ENCODE peak calls at places on chromosomes 3 and 15, in seven cellular contexts. X is H9, T is pancreas, G is ascending aorta, Y is suprapubic skin, H is psoas muscle, N is neural progenitor cell. C is an unnamed sample. For H3K9me3, the result is how much of the 10 kb centered on the place peaks cover.

GRCh38 chr3:48187579-48188265 is 495 bp downstream of the CDC25A start:
- DNase-seq in X (peak), T (peak), G (peak), Y (no peak), H (no peak), N (no peak), C (no peak)

GRCh38 chr3:195809796-195810454 is 1.8 kb downstream of the MUC4 start:
- DNase-seq in X (no peak), T (no peak), G (no peak), Y (no peak), H (no peak), N (no peak), C (peak)

GRCh38 chr15:29103825-29104565 is 165.6 kb downstream of the NSMCE3 start:
- DNase-seq in X (peak), T (peak), G (peak), Y (no peak), H (peak), N (peak), C (peak)

GRCh38 chr3:159486580-159486979 is 502.1 kb upstream of the IL12A start:
- DNase-seq in X (peak), T (no peak), G (no peak), Y (no peak), H (no peak), N (peak), C (no peak)

GRCh38 chr3:8629151-8630021 is 15.2 kb downstream of the SSUH2 start:
- DNase-seq in X (no peak), T (no peak), G (peak), Y (peak), H (peak), N (no peak), C (peak)

GRCh38 chr15:101269479-101270223 is 7.6 kb downstream of the SELENOS start:
- DNase-seq in X (peak), T (no peak), G (no peak), Y (no peak), H (no peak), N (peak), C (no peak)

GRCh38 chr15:31254431-31255175 is 72.0 kb upstream of the KLF13 start:
- DNase-seq in X (no peak), T (no peak), G (no peak), Y (no peak), H (no peak), N (no peak), C (no peak)

GRCh38 chr3:143571548-143571947 is 276.7 kb downstream of the SLC9A9 start:
- DNase-seq in X (no peak), T (no peak), G (no peak), Y (no peak), H (no peak), N (no peak), C (no peak)

GRCh38 chr3:107421170-107421792 is 44.0 kb downstream of the CCDC54 start:
- DNase-seq in X (no peak), T (no peak), G (no peak), Y (no peak), H (no peak), N (peak), C (no peak)

GRCh38 chr3:49029563-49029884 is 326 bp upstream of the IMPDH2 start:
- DNase-seq in X (no peak), T (no peak), G (no peak), Y (no peak), H (no peak), N (no peak), C (no peak)

GRCh38 chr15:29859981-29860745 is 37.9 kb upstream of the TJP1 start:
- DNase-seq in X (no peak), T (no peak), G (no peak), Y (no peak), H (no peak), N (no peak), C (no peak)

GRCh38 chr15:58748787-58749531 is 548 bp downstream of the ADAM10 start:
- DNase-seq in X (peak), T (peak), G (peak), Y (peak), H (peak), N (peak), C (peak)

GRCh38 chr15:75043509-75044257 is 20.3 kb downstream of the PPCDC start:
- DNase-seq in X (no peak), T (peak), G (peak), Y (peak), H (peak), N (no peak), C (peak)

GRCh38 chr3:32238816-32239637 is 547 bp downstream of the CMTM8 start:
- DNase-seq in X (peak), T (peak), G (peak), Y (no peak), H (peak), N (no peak), C (no peak)

GRCh38 chr3:22714758-22715157 is 488.4 kb upstream of the UBE2E2 start:
- DNase-seq in X (no peak), T (no peak), G (no peak), Y (no peak), H (no peak), N (peak), C (no peak)

GRCh38 chr3:149593416-149594160 is 64.2 kb downstream of the WWTR1 start:
- DNase-seq in X (no peak), T (no peak), G (no peak), Y (no peak), H (no peak), N (peak), C (no peak)

GRCh38 chr3:126419151-126419703 is 24.5 kb downstream of the CFAP100 start:
- DNase-seq in X (no peak), T (no peak), G (peak), Y (no peak), H (no peak), N (no peak), C (no peak)

GRCh38 chr3:193297421-193297820 is 56.4 kb downstream of the PLAAT1 start:
- DNase-seq in X (no peak), T (no peak), G (no peak), Y (no peak), H (no peak), N (no peak), C (no peak)

GRCh38 chr3:194768586-194768985 is 82.9 kb downstream of the FAM43A start:
- DNase-seq in X (no peak), T (no peak), G (no peak), Y (peak), H (no peak), N (no peak), C (no peak)

GRCh38 chr15:36798366-36798765 is 218.9 kb downstream of the CDIN1 start:
- DNase-seq in X (no peak), T (no peak), G (no peak), Y (no peak), H (no peak), N (no peak), C (no peak)

GRCh38 chr3:184360070-184360833 is 1.2 kb downstream of the CLCN2 start:
- DNase-seq in X (peak), T (no peak), G (no peak), Y (no peak), H (no peak), N (peak), C (no peak)

GRCh38 chr15:32884136-32884535 is 166.3 kb downstream of the GREM1 start:
- DNase-seq in X (no peak), T (no peak), G (no peak), Y (no peak), H (no peak), N (no peak), C (no peak)

GRCh38 chr15:29990035-29990434 is 92.7 kb upstream of the GOLGA8J start:
- DNase-seq in X (no peak), T (no peak), G (no peak), Y (no peak), H (no peak), N (no peak), C (no peak)

GRCh38 chr3:124439586-124439985 is 290.7 kb upstream of the UMPS start:
- DNase-seq in X (no peak), T (no peak), G (no peak), Y (no peak), H (no peak), N (no peak), C (no peak)

GRCh38 chr3:71064976-71065763 is 518.4 kb downstream of the FOXP1 start:
- DNase-seq in X (peak), T (peak), G (peak), Y (peak), H (peak), N (peak), C (peak)

GRCh38 chr15:100929641-100930042 is 10.5 kb downstream of the LRRK1 start:
- DNase-seq in X (no peak), T (no peak), G (no peak), Y (no peak), H (no peak), N (peak), C (no peak)

GRCh38 chr3:131636266-131636775 is 133.6 kb upstream of the MRPL3 start:
- DNase-seq in X (no peak), T (no peak), G (no peak), Y (no peak), H (no peak), N (no peak), C (no peak)

GRCh38 chr3:64084640-64085039 is 61.3 kb upstream of the PSMD6 start:
- DNase-seq in X (no peak), T (no peak), G (no peak), Y (no peak), H (no peak), N (no peak), C (no peak)

GRCh38 chr15:67863442-67863987 is 23.7 kb upstream of the RNU6-1 start:
- DNase-seq in X (peak), T (peak), G (peak), Y (peak), H (peak), N (peak), C (peak)

GRCh38 chr15:65275104-65275727 is 11.5 kb downstream of the PARP16 start:
- DNase-seq in X (no peak), T (no peak), G (no peak), Y (no peak), H (no peak), N (no peak), C (no peak)

GRCh38 chr3:196351541-196351940 is 13.4 kb upstream of the TM4SF19 start:
- DNase-seq in X (no peak), T (no peak), G (no peak), Y (no peak), H (no peak), N (no peak), C (no peak)

GRCh38 chr3:177385831-177386301 is 188.6 kb upstream of the TBL1XR1 start:
- DNase-seq in X (no peak), T (no peak), G (no peak), Y (no peak), H (no peak), N (no peak), C (no peak)

GRCh38 chr15:95684126-95684525 is 646.4 kb upstream of the NR2F2 start:
- DNase-seq in X (no peak), T (no peak), G (no peak), Y (no peak), H (no peak), N (no peak), C (no peak)
- H3K9me3 ChIP-seq in X (under half), T (under half), G (under half), Y (under half), H (under half), N (under half), C (under half)

DNA sequence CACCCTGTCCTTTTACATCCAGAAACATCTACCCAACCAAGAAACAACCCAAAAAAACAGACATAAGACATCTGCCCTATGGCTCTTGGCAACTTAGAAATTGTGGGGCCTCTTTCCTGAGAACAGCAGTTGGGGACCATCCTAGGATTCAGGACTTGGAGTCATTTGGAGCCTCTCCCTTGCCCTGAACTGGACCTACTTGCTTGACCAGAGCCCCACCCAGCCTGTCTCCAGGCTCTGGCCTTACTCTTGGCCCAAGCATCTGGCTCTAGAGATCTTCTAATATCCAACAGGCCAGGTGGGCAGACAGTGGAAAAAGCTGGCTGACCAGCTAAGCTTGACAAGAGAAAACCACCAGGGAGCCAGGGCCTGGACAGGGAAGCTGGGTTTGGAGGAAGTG is 99.1 kb upstream of the C2CD4B start:
- DNase-seq in X (no peak), T (no peak), G (no peak), Y (no peak), H (no peak), N (no peak), C (no peak)
- H3K9me3 ChIP-seq in X (under half), T (under half), G (under half), Y (under half), H (under half), N (under half), C (under half)

GRCh38 chr3:21017115-21017852 is 733.7 kb downstream of the ZNF385D start:
- DNase-seq in X (peak), T (no peak), G (no peak), Y (no peak), H (no peak), N (peak), C (no peak)
- H3K9me3 ChIP-seq in X (under half), T (under half), G (under half), Y (under half), H (under half), N (under half), C (under half)

GRCh38 chr15:63749330-63749942 is 84.3 kb downstream of the HERC1 start:
- DNase-seq in X (no peak), T (no peak), G (no peak), Y (no peak), H (no peak), N (no peak), C (no peak)

GRCh38 chr15:63752979-63753378 is 80.8 kb downstream of the HERC1 start:
- DNase-seq in X (no peak), T (no peak), G (no peak), Y (no peak), H (no peak), N (no peak), C (no peak)

GRCh38 chr15:63755162-63755561 is 78.6 kb downstream of the HERC1 start:
- DNase-seq in X (no peak), T (no peak), G (no peak), Y (no peak), H (no peak), N (no peak), C (no peak)

GRCh38 chr15:63752075-63752684 is 81.6 kb downstream of the HERC1 start:
- DNase-seq in X (no peak), T (peak), G (no peak), Y (no peak), H (no peak), N (peak), C (no peak)
- H3K9me3 ChIP-seq in X (under half), T (under half), G (under half), Y (under half), H (under half), N (under half), C (under half)

GRCh38 chr3:187742351-187743171 is 2.7 kb downstream of the BCL6 start:
- DNase-seq in X (no peak), T (peak), G (no peak), Y (no peak), H (peak), N (no peak), C (no peak)
- H3K9me3 ChIP-seq in X (under half), T (under half), G (under half), Y (under half), H (under half), N (under half), C (under half)

GRCh38 chr15:25058080-25058785 is 103.4 kb downstream of the SNRPN start:
- DNase-seq in X (peak), T (no peak), G (peak), Y (peak), H (no peak), N (no peak), C (peak)
- H3K9me3 ChIP-seq in X (half or more), T (under half), G (half or more), Y (half or more), H (half or more), N (under half), C (half or more)

DNA sequence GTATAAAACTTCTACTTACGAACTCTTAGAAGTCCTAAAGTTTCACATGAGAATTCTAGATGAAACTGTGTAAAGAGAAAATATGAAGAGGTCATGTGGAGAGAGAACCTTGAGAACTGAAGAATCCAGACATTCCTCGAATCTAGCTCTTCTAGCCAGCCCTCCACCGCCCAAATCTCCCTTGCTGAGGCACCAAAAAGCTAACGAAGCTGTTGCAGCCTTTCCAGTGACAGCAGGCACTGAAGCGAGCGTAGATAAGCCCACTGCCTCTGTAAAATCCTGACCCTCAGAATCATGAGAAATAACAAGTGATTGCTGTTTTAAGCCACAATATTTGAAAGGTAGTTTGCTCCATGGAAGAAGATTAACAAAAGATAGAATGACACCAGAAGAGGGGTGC is 134.0 kb downstream of the GOLGA6L6 start:
- DNase-seq in X (no peak), T (no peak), G (no peak), Y (no peak), H (no peak), N (no peak), C (no peak)
- H3K9me3 ChIP-seq in X (half or more), T (under half), G (under half), Y (under half), H (under half), N (half or more), C (under half)

GRCh38 chr15:98039596-98039995 is 79.1 kb downstream of the ARRDC4 start:
- DNase-seq in X (no peak), T (no peak), G (no peak), Y (no peak), H (no peak), N (no peak), C (no peak)

GRCh38 chr15:98043160-98044059 is 82.9 kb downstream of the ARRDC4 start:
- DNase-seq in X (no peak), T (no peak), G (no peak), Y (no peak), H (no peak), N (no peak), C (no peak)
- H3K9me3 ChIP-seq in X (under half), T (under half), G (under half), Y (under half), H (under half), N (under half), C (under half)

GRCh38 chr15:25416693-25417092 is 22.1 kb downstream of the UBE3A start:
- DNase-seq in X (no peak), T (no peak), G (no peak), Y (no peak), H (no peak), N (peak), C (no peak)
- H3K9me3 ChIP-seq in X (under half), T (under half), G (under half), Y (under half), H (under half), N (under half), C (under half)

DNA sequence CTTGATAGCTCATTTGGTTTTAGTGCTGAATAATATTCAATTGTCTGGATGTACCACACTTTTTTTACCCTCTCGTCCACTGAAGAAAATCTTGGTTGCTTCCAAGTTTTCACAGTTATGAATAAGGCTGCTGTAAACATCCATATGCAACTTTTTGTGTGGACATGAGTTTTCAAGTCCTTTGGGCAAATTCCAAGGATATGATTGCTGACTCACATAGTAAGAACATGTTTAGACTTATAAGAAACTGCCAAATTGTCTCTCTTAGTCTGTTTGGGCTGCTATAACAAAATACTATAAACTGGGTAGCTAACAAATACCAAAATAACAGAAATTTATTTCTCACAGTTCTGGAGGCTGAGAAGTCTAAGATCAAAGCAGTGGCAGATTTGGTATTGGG is 59.5 kb upstream of the TNFSF10 start:
- DNase-seq in X (no peak), T (no peak), G (no peak), Y (no peak), H (no peak), N (no peak), C (no peak)
- H3K9me3 ChIP-seq in X (under half), T (under half), G (under half), Y (under half), H (under half), N (under half), C (under half)

C was measured in breast epithelium.